ENCODE peak calls at places on chromosomes 5 and 9, in ten cellular contexts. J is NCI-H748 treated with DMSO at 0.1 percent for 48 hours; O is fibroblast of the conjunctiva; K is GM03348; D is stimulated activated CD4-positive, alpha-beta T cell treated with anti-CD3 and anti-CD28 coated beads, Interleukin-2, amount 100 ng/mL, for 24 hours; C is lower lobe of right lung; R is NCI-H446 treated with DMSO at 0.1 percent for 48 hours; U is fibroblast of pulmonary artery; B is frontal cortex; Y is activated CD4-positive, alpha-beta T cell treated with anti-CD3 and anti-CD28 coated beads for 4 hours. X is an unnamed sample.
A peak's percentile ranks its signal among the peaks of the same experiment; 100 is the strongest.

GRCh38 chr5:112338681-112339337 is 80.3 kb downstream of the EPB41L4A start:
- DNase-seq in J (no peak), K (peak; percentile 13), C (no peak), B (no peak), Y (no peak), O (peak; percentile 10), D (no peak), U (peak; percentile 85), R (peak; percentile 43), X (no peak)

GRCh38 chr9:94030318-94031179 is 53.7 kb upstream of the PTPDC1 start:
- DNase-seq in K (peak; percentile 97), U (peak; percentile 85), O (peak; percentile 44), Y (peak; percentile 75), D (peak; percentile 82), C (peak; percentile 92), R (peak; percentile 36), B (peak; percentile 90), J (peak; percentile 76), X (no peak)

GRCh38 chr5:132658383-132659302 is 670 bp downstream of the IL13 start:
- DNase-seq in B (no peak), O (no peak), R (no peak), C (no peak), D (no peak), J (no peak), K (no peak), U (no peak), Y (no peak), X (no peak)

GRCh38 chr5:117761190-117761589 is 1186.6 kb upstream of the SEMA6A start:
- DNase-seq in D (no peak), U (peak; percentile 3), B (no peak), O (no peak), R (no peak), Y (no peak), C (no peak), K (no peak), J (no peak), X (no peak)

GRCh38 chr5:17094830-17095229 is 122.6 kb upstream of the BASP1 start:
- DNase-seq in D (no peak), J (no peak), U (peak; percentile 26), B (no peak), O (peak; percentile 47), C (no peak), K (peak; percentile 13), Y (no peak), R (peak; percentile 24), X (no peak)

GRCh38 chr5:14440223-14440597 is 141.4 kb upstream of the OTULINL start:
- DNase-seq in D (no peak), U (no peak), C (no peak), B (no peak), Y (no peak), O (no peak), J (no peak), K (peak; percentile 35), R (no peak), X (no peak)

GRCh38 chr5:52810426-52810825 is 22.7 kb downstream of the ITGA1 start:
- DNase-seq in C (no peak), O (no peak), B (no peak), K (no peak), D (no peak), R (no peak), J (no peak), U (no peak), Y (no peak), X (no peak)

GRCh38 chr9:19409406-19410194 is 791 bp downstream of the ACER2 start:
- DNase-seq in R (no peak), B (no peak), C (no peak), U (peak; percentile 43), D (peak; percentile 20), K (peak; percentile 29), J (peak; percentile 45), Y (peak; percentile 6), O (no peak), X (no peak)

GRCh38 chr9:99319048-99319447 is 97.0 kb downstream of the SEC61B start:
- DNase-seq in D (no peak), U (no peak), B (no peak), J (no peak), K (no peak), O (no peak), Y (no peak), C (no peak), R (no peak), X (no peak)

X was measured in keratinocyte.